ENCODE peak calls at places on chromosomes 4 and X, in four cellular contexts. D is HepG2, X is K562, E is GM12878. K is an unnamed sample.

GRCh38 chrX:149570668-149571067 is 16.6 kb downstream of the MAGEA9B start:
- DNase-seq in D (no peak), X (no peak), E (no peak), K (peak; percentile 48)

GRCh38 chrX:150774798-150775568 is 81.8 kb downstream of the MTMR1 start:
- DNase-seq in D (peak; percentile 2), X (no peak), E (no peak), K (no peak)

GRCh38 chrX:110964761-110965160 is 131.2 kb upstream of the PAK3 start:
- DNase-seq in D (no peak), X (no peak), E (no peak), K (no peak)

GRCh38 chrX:23883737-23884354 is 23.9 kb downstream of the APOO start:
- DNase-seq in D (peak; percentile 31), X (peak; percentile 36), E (no peak), K (peak; percentile 39)

GRCh38 chrX:114028907-114029662 is 554.8 kb upstream of the HTR2C start:
- DNase-seq in D (no peak), X (no peak), E (no peak), K (no peak)

GRCh38 chr4:179836179-179837075 is 2394.2 kb upstream of the AGA start:
- DNase-seq in D (no peak), X (no peak), E (no peak), K (no peak)

GRCh38 chr4:81351653-81352455 is 119.9 kb downstream of the RASGEF1B start:
- DNase-seq in D (peak; percentile 42), X (peak; percentile 59), E (peak; percentile 8), K (peak; percentile 63)

GRCh38 chr4:178712486-178712885 is 1270.2 kb upstream of the AGA start:
- DNase-seq in D (no peak), X (no peak), E (no peak), K (no peak)

GRCh38 chr4:124290678-124291077 is 421.9 kb downstream of the ANKRD50 start:
- DNase-seq in D (no peak), X (no peak), E (no peak), K (no peak)

GRCh38 chr4:158302076-158302866 is 92.0 kb downstream of the TMEM144 start:
- DNase-seq in D (no peak), X (no peak), E (no peak), K (no peak)

GRCh38 chrX:63918611-63919010 is 133.6 kb upstream of the ARHGEF9 start:
- DNase-seq in D (no peak), X (no peak), E (no peak), K (no peak)

GRCh38 chrX:41922125-41922521 is 1.2 kb downstream of the CASK start:
- DNase-seq in D (no peak), X (no peak), E (no peak), K (no peak)

GRCh38 chr4:120843840-120844527 is 78.5 kb downstream of the PRDM5 start:
- DNase-seq in D (no peak), X (no peak), E (no peak), K (peak; percentile 70)

GRCh38 chrX:129726307-129727111 is 12.3 kb upstream of the XPNPEP2 start:
- DNase-seq in D (peak; percentile 21), X (peak; percentile 46), E (no peak), K (peak; percentile 79)

GRCh38 chrX:25275159-25275558 is 259.4 kb upstream of the ARX start:
- DNase-seq in D (no peak), X (no peak), E (no peak), K (no peak)

GRCh38 chr4:17128268-17128667 is 229.8 kb upstream of the LDB2 start:
- DNase-seq in D (no peak), X (no peak), E (no peak), K (no peak)

GRCh38 chr4:74423101-74423500 is 21.8 kb upstream of the AREG start:
- DNase-seq in D (no peak), X (no peak), E (no peak), K (no peak)

DNA sequence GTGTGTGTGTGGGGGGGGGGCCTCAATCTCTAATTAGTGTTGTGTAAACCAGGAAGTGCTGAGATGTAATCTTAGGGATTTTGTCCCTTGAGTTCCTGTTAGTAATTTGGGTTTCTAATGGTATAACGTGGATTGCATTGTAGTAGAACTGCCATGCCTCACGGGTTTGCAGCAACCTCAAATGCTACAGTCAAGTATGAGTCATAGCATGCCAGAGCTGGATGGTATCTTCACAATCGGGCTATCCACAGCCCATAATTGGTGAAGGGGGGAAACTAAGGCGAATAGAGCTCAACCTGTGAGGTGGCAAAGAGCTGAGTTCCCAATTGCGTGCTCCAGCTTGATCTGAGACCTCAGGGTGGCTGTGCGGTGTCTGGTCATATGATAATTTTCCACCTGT is 2.2 kb upstream of the FMR1NB start:
- DNase-seq in D (no peak), X (no peak), E (no peak), K (no peak)
- TF ChIP-seq FOXK2 in D (no peak), X (no peak), E (no peak), K (no peak)

GRCh38 chr4:86493460-86493859 is 100.7 kb upstream of the PTPN13 start:
- DNase-seq in D (no peak), X (no peak), E (no peak), K (no peak)
- TF ChIP-seq FOXK2 in D (no peak), X (no peak), E (no peak), K (no peak)

GRCh38 chrX:323721-324628 is 5.4 kb upstream of the GTPBP6 start:
- DNase-seq in D (peak; percentile 68), X (no peak), E (no peak), K (peak; percentile 28)
- TF ChIP-seq FOXK2 in D (no peak), X (no peak), E (no peak), K (no peak)

DNA sequence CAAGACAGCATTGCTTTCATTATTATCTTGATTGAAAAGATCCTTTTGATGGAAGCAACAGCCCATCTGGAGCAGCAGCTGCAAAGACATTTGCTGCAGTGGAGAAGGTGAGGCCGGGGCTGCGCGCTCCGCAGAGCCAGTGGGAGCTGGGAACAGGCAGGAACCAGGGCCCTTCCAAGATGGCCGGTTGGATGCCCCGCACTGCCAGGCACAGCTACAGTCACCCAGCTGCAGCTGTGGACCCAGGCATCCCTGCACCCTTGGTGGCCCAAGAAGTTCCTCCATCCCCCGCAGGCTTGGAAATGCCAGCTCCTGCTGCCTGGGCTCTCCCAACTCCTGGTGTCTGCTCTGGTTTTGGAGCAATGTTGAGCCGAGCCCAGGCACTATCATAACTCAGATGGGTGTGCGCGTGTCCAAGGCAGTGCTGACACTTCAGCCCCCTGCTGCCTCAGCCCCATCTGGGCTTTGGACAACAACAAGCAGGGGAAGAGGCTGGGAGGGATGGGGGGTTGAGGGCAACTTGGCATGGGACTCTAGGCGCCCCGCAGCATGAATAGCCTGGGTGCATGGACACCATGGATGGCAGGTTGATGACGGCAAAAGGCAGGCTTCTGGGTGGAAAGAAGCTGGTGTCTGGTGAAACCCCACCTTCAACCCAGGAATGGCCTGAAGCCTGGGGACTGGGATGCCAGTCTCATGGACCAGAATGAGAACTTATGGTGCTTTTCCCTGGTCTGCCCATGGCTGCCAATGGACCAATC is 371.8 kb downstream of the FSTL5 start:
- DNase-seq in D (no peak), X (no peak), E (no peak), K (no peak)
- TF ChIP-seq FOXK2 in D (no peak), X (no peak), E (no peak), K (no peak)

K was measured in HEK293T.